ENCODE peak calls at places on chromosomes 11 and 22, in four cellular contexts. G is GM13976, P is left ventricle myocardium inferior, N is osteocyte. Z is an unnamed sample.

GRCh38 chr11:112318193-112318592 is 57.5 kb upstream of the PLET1 start:
- DNase-seq in G (no peak), P (no peak), N (no peak), Z (no peak)

GRCh38 chr22:17918840-17919239 is 105.5 kb downstream of the MICAL3 start:
- DNase-seq in G (no peak), P (no peak), N (no peak), Z (no peak)

GRCh38 chr11:129023968-129024676 is 81.5 kb upstream of the TP53AIP1 start:
- DNase-seq in G (no peak), P (no peak), N (no peak), Z (no peak)

GRCh38 chr11:1979607-1980006 is 18.0 kb downstream of the H19 start:
- DNase-seq in G (no peak), P (no peak), N (no peak), Z (no peak)

GRCh38 chr11:76626921-76627391 is 43.6 kb downstream of the LRRC32 start:
- DNase-seq in G (peak; percentile 63), P (no peak), N (no peak), Z (peak; percentile 94)

GRCh38 chr11:59883597-59883996 is 5.0 kb downstream of the OOSP3 start:
- DNase-seq in G (no peak), P (no peak), N (no peak), Z (no peak)

GRCh38 chr11:71499125-71499524 is 27.9 kb upstream of the KRTAP5-7 start:
- DNase-seq in G (no peak), P (no peak), N (peak; percentile 69), Z (no peak)

GRCh38 chr11:113689711-113690618 is 16.1 kb downstream of the TMPRSS5 start:
- DNase-seq in G (no peak), P (no peak), N (no peak), Z (no peak)

GRCh38 chr11:120587299-120587698 is 75.8 kb downstream of the GRIK4 start:
- DNase-seq in G (no peak), P (no peak), N (no peak), Z (no peak)

GRCh38 chr11:75356613-75357012 is 5.2 kb upstream of the ARRB1 start:
- DNase-seq in G (no peak), P (no peak), N (no peak), Z (no peak)

GRCh38 chr11:76275446-76275845 is 69.1 kb upstream of the WNT11 start:
- DNase-seq in G (no peak), P (no peak), N (no peak), Z (no peak)

GRCh38 chr22:39283312-39284141 is 35.9 kb downstream of the RPL3 start:
- DNase-seq in G (no peak), P (peak; percentile 63), N (no peak), Z (no peak)

GRCh38 chr11:129992161-129992944 is 10.3 kb downstream of the PRDM10 start:
- DNase-seq in G (peak; percentile 62), P (no peak), N (peak; percentile 34), Z (peak; percentile 71)

GRCh38 chr11:115739121-115739520 is 234.9 kb upstream of the CADM1 start:
- DNase-seq in G (no peak), P (no peak), N (no peak), Z (no peak)

GRCh38 chr11:121650520-121651266 is 197.9 kb upstream of the SORL1-AS1 start:
- DNase-seq in G (peak; percentile 33), P (no peak), N (no peak), Z (peak; percentile 22)

GRCh38 chr11:7077101-7077500 is 11.7 kb upstream of the RBMXL2 start:
- DNase-seq in G (no peak), P (no peak), N (no peak), Z (no peak)

GRCh38 chr11:125057370-125058060 is 5.6 kb upstream of the SLC37A2 start:
- DNase-seq in G (no peak), P (no peak), N (no peak), Z (no peak)

GRCh38 chr11:101686514-101686913 is 102.7 kb upstream of the TRPC6 start:
- DNase-seq in G (no peak), P (no peak), N (no peak), Z (no peak)

GRCh38 chr22:37409557-37409956 is 17.7 kb downstream of the ELFN2 start:
- DNase-seq in G (no peak), P (no peak), N (no peak), Z (no peak)

GRCh38 chr11:35182317-35182939 is 43.5 kb downstream of the CD44 start:
- DNase-seq in G (peak; percentile 44), P (no peak), N (no peak), Z (no peak)

GRCh38 chr11:85823816-85824215 is 12.9 kb upstream of the SYTL2 start:
- DNase-seq in G (no peak), P (no peak), N (no peak), Z (peak; percentile 70)

GRCh38 chr11:102534261-102534872 is 3.8 kb upstream of the MMP7 start:
- DNase-seq in G (peak; percentile 42), P (no peak), N (no peak), Z (no peak)

GRCh38 chr22:36829370-36830002 is 12.7 kb upstream of the PVALB start:
- DNase-seq in G (no peak), P (no peak), N (no peak), Z (no peak)

GRCh38 chr11:74453373-74453975 is 13.9 kb downstream of the KCNE3 start:
- DNase-seq in G (peak; percentile 61), P (peak; percentile 57), N (no peak), Z (peak; percentile 81)

GRCh38 chr22:41524809-41525449 is 19.3 kb downstream of the POLR3H start:
- DNase-seq in G (peak; percentile 76), P (no peak), N (no peak), Z (peak; percentile 88)

GRCh38 chr11:100269511-100269910 is 417.6 kb upstream of the ARHGAP42 start:
- DNase-seq in G (no peak), P (no peak), N (no peak), Z (no peak)

GRCh38 chr11:10930224-10930960 is 72.5 kb upstream of the ZBED5 start:
- DNase-seq in G (peak; percentile 51), P (no peak), N (no peak), Z (peak; percentile 21)

GRCh38 chr22:21444701-21445436 is 22.3 kb upstream of the TMEM191C start:
- DNase-seq in G (no peak), P (no peak), N (peak; percentile 80), Z (no peak)

DNA sequence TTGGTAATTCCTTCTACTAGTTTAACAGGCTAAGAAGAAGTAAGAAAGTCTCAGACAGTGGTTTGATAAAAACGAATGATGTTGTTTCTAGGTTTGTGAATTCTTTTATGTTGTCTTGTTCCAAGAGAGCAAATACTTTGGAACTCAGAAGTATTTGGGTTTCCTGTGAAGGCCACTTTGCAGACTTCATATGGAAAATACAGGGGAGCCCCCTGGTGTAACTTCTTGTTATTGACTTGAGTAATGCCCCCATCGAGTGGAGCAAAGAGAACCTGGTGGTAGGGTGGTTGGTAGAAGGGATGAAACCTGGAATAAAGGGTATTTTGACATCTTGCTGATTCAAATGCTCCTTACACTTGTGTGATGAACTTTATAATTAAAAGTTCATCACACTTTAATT is 40.0 kb upstream of the PTH start:
- DNase-seq in G (no peak), P (no peak), N (no peak), Z (peak; percentile 3)
- TF ChIP-seq CTCF in G (no peak), P (no peak), N (no peak), Z (no peak)

DNA sequence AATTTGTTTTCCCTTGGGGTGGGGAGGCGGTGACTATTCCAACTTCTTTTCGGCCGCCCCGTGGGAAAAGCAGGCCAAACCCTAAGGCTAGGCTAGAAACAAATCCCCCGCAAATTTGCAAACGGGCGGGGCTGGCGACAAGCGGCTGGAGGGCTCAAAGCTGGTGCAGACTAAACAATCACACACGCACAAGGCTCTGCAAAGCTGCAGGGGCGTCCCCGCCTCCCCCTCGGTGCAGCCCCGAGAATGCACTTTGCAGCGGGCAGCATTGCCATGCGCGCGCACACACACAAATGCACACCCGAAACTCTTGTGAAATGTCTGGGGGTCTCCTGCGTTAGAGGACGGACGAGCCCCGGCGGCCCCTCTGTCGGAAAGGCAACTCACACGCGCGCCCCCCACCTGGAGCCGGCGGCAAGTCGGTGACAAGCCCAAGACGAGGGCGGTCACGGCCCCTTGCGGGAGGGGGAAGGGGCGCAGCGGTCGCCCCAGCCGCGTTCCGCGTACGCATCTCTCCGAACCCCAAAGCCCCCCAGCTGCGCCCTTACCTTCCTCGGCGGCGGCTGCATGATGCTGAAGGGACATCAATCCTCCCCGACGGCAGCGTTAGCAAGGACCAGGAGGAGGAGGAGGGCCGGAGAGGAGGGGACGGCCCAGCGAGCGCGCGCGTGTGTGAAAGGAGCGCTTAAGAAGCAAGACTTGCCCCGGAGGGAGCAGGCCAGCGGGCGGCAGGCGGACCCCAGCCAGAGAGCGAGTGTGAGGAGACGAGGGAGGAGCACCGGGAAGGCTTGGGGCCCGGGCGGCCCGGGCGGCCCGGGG is 600 bp downstream of the FCHSD2 start:
- DNase-seq in G (peak; percentile 79), P (peak; percentile 83), N (peak; percentile 89), Z (peak; percentile 81)
- TF ChIP-seq CTCF in G (peak; percentile 2), P (no peak), N (no peak), Z (no peak)

DNA sequence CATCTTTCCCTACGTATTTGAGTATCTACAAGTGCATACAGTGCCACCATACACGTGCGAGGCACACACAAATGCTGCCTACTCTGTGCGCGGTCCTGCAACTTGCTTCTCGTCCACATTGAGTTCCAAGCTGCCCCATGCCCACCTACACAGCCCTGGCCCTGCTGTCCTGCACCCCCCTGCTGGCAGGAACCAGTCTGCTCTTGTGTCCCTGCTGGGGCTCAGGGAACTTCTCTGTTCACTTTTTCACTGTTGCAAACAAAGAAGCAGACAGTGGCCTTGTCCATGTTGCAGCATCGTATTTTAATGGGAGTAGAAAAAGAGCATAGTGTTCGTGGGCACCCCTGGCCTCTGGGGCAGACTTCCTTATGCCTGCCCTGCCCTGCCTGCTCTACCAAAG is 14.0 kb downstream of the CPT1A start:
- DNase-seq in G (no peak), P (no peak), N (no peak), Z (no peak)
- TF ChIP-seq CTCF in G (no peak), P (no peak), N (no peak), Z (no peak)

GRCh38 chr11:123233280-123233977 is 38.4 kb upstream of the CLMP start:
- DNase-seq in G (peak; percentile 52), P (no peak), N (no peak), Z (no peak)

GRCh38 chr11:123235117-123235686 is 40.2 kb upstream of the CLMP start:
- DNase-seq in G (no peak), P (peak; percentile 48), N (no peak), Z (peak; percentile 60)

GRCh38 chr11:123233978-123234340 is 38.9 kb upstream of the CLMP start:
- DNase-seq in G (no peak), P (no peak), N (no peak), Z (no peak)

GRCh38 chr11:123238297-123238696 is 43.2 kb upstream of the CLMP start:
- DNase-seq in G (no peak), P (peak; percentile 32), N (no peak), Z (no peak)

DNA sequence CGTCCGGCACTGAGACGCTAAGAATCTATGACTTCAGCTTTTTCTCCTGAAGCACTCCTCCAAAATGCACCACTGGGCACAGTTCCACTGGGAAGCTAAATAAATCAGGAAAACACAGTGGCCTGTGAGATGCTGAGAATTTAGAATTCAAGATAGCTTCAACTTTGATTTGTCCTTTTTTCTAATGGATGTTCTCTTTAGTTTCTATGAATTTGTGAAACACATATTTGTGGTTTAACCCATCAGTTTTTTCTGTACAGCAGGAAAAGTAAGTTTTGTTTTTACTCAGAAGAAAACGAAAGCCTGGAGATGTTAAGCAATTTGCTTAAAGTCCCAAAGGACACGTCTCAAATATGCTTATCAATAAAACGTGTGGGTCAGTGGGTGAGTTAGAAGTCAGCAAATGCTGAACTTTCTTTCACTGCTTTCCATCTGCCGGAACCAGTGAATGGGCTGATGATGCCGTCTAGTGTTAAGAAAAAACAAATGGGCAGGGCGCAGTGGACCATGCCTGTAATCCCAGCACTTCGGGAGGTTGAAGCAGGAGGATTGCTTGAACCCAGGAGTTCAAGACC is 40.7 kb upstream of the CLMP start:
- DNase-seq in G (no peak), P (no peak), N (no peak), Z (no peak)
- TF ChIP-seq CTCF in G (no peak), P (no peak), N (peak; percentile 16), Z (no peak)

Z was measured in activated CD8-positive, alpha-beta T cell treated with anti-CD3 and anti-CD28 coated beads for 36 hours.